ENCODE peak calls at places on chromosome 11, in four cellular contexts. One of them, this sample, is unnamed.

GRCh38 chr11:73040046-73040445 is 102.1 kb downstream of the FCHSD2 start:
- DNase-seq in hepatic stellate cell: no peak
- DNase-seq in NAMALWA: no peak
- DNase-seq in H4: no peak
- DNase-seq in this sample: no peak

GRCh38 chr11:47551086-47551485 is 1.8 kb downstream of the CELF1 start:
- DNase-seq in H4: peak; percentile 42
- DNase-seq in NAMALWA: peak; percentile 80
- DNase-seq in hepatic stellate cell: no peak
- DNase-seq in this sample: no peak

GRCh38 chr11:126597041-126597440 is 241.6 kb downstream of the ST3GAL4 start:
- DNase-seq in hepatic stellate cell: no peak
- DNase-seq in H4: no peak
- DNase-seq in NAMALWA: no peak
- DNase-seq in this sample: no peak

GRCh38 chr11:36586543-36586942 is 7.8 kb upstream of the IFTAP start:
- DNase-seq in H4: no peak
- DNase-seq in hepatic stellate cell: no peak
- DNase-seq in NAMALWA: peak; percentile 55
- DNase-seq in this sample: no peak

GRCh38 chr11:35615911-35616900 is 2.1 kb upstream of the FJX1 start:
- DNase-seq in NAMALWA: peak; percentile 48
- DNase-seq in hepatic stellate cell: peak; percentile 47
- DNase-seq in H4: peak; percentile 66
- DNase-seq in this sample: peak; percentile 80

GRCh38 chr11:110121204-110121603 is 28.0 kb downstream of the ZC3H12C start:
- DNase-seq in hepatic stellate cell: peak; percentile 7
- DNase-seq in H4: no peak
- DNase-seq in NAMALWA: no peak
- DNase-seq in this sample: no peak

GRCh38 chr11:111454561-111455192 is 57.5 kb downstream of the BTG4 start:
- DNase-seq in H4: peak; percentile 39
- DNase-seq in NAMALWA: peak; percentile 70
- DNase-seq in hepatic stellate cell: peak; percentile 85
- DNase-seq in this sample: peak; percentile 45

GRCh38 chr11:1939006-1939626 is 8.0 kb upstream of the MRPL23 start:
- DNase-seq in hepatic stellate cell: no peak
- DNase-seq in H4: no peak
- DNase-seq in NAMALWA: no peak
- DNase-seq in this sample: no peak

GRCh38 chr11:109071712-109072524 is 350.1 kb upstream of the C11orf87 start:
- DNase-seq in hepatic stellate cell: no peak
- DNase-seq in NAMALWA: no peak
- DNase-seq in H4: no peak
- DNase-seq in this sample: no peak

GRCh38 chr11:62805044-62805892 is at the start of gene NXF1:
- DNase-seq in hepatic stellate cell: peak; percentile 96
- DNase-seq in H4: peak; percentile 88
- DNase-seq in NAMALWA: peak; percentile 96
- DNase-seq in this sample: peak; percentile 96

GRCh38 chr11:1291295-1292017 is 18.0 kb downstream of the TOLLIP start:
- DNase-seq in hepatic stellate cell: no peak
- DNase-seq in H4: no peak
- DNase-seq in NAMALWA: no peak
- DNase-seq in this sample: no peak

GRCh38 chr11:67438121-67438902 is 830 bp upstream of the PTPRCAP start:
- DNase-seq in H4: no peak
- DNase-seq in NAMALWA: no peak
- DNase-seq in hepatic stellate cell: no peak
- DNase-seq in this sample: no peak

GRCh38 chr11:130213979-130214281 is 54.3 kb downstream of the ST14 start:
- DNase-seq in H4: no peak
- DNase-seq in NAMALWA: no peak
- DNase-seq in hepatic stellate cell: no peak
- DNase-seq in this sample: no peak

GRCh38 chr11:58573451-58574104 is 2.1 kb downstream of the LPXN start:
- DNase-seq in NAMALWA: peak; percentile 78
- DNase-seq in hepatic stellate cell: peak; percentile 44
- DNase-seq in H4: peak; percentile 52
- DNase-seq in this sample: no peak

GRCh38 chr11:57786436-57786835 is 24.8 kb downstream of the CTNND1 start:
- DNase-seq in hepatic stellate cell: no peak
- DNase-seq in NAMALWA: no peak
- DNase-seq in H4: no peak
- DNase-seq in this sample: no peak

GRCh38 chr11:57471496-57471895 is 11.2 kb downstream of the RTN4RL2 start:
- DNase-seq in H4: no peak
- DNase-seq in NAMALWA: no peak
- DNase-seq in hepatic stellate cell: no peak
- DNase-seq in this sample: peak; percentile 10

GRCh38 chr11:6693342-6694228 is 10.4 kb upstream of the MRPL17 start:
- DNase-seq in NAMALWA: no peak
- DNase-seq in H4: peak; percentile 30
- DNase-seq in hepatic stellate cell: no peak
- DNase-seq in this sample: no peak

GRCh38 chr11:121367434-121367833 is 74.9 kb downstream of the SC5D start:
- DNase-seq in H4: peak; percentile 27
- DNase-seq in hepatic stellate cell: peak; percentile 11
- DNase-seq in NAMALWA: peak; percentile 95
- DNase-seq in this sample: peak; percentile 24

GRCh38 chr11:12008790-12009616 is 577 bp upstream of the DKK3 start:
- DNase-seq in H4: peak; percentile 46
- DNase-seq in NAMALWA: no peak
- DNase-seq in hepatic stellate cell: peak; percentile 88
- DNase-seq in this sample: no peak

GRCh38 chr11:35035894-35036408 is 103.0 kb upstream of the CD44 start:
- DNase-seq in hepatic stellate cell: peak; percentile 40
- DNase-seq in H4: peak; percentile 78
- DNase-seq in NAMALWA: no peak
- DNase-seq in this sample: no peak

GRCh38 chr11:62539238-62539925 is 7.2 kb downstream of the AHNAK start:
- DNase-seq in NAMALWA: no peak
- DNase-seq in H4: peak; percentile 88
- DNase-seq in hepatic stellate cell: peak; percentile 90
- DNase-seq in this sample: peak; percentile 30

GRCh38 chr11:17407575-17407974 is 19.1 kb upstream of the KCNJ11 start:
- DNase-seq in hepatic stellate cell: no peak
- DNase-seq in NAMALWA: no peak
- DNase-seq in H4: no peak
- DNase-seq in this sample: no peak

GRCh38 chr11:69307871-69308381 is 14.0 kb downstream of the MYEOV start:
- DNase-seq in H4: no peak
- DNase-seq in hepatic stellate cell: no peak
- DNase-seq in NAMALWA: no peak
- DNase-seq in this sample: no peak